ENCODE peak calls at places on chromosomes 5 and 9, in six cellular contexts. L is transverse colon, R is MM.1S, W is fibroblast of lung, Z is HCT116, P is lung. X is an unnamed sample. For H3K9me3, the result is how much of the 10 kb centered on the place peaks cover.

GRCh38 chr9:27485158-27485557 is 38.9 kb upstream of the IFNK start:
- DNase-seq in W (no peak), L (no peak), R (peak), P (no peak), Z (no peak), X (no peak)

GRCh38 chr9:108869092-108869725 is 7.1 kb downstream of the ACTL7A start:
- DNase-seq in Z (peak), L (no peak), R (no peak), W (peak), P (no peak), X (no peak)

GRCh38 chr5:159912033-159912800 is 4.1 kb upstream of the ADRA1B start:
- DNase-seq in P (peak), L (peak), W (peak), R (no peak), Z (no peak), X (peak)

GRCh38 chr5:114101153-114101552 is 260.7 kb upstream of the KCNN2 start:
- DNase-seq in P (no peak), Z (peak), W (peak), L (no peak), R (peak), X (peak)

GRCh38 chr5:72517961-72518690 is 10.9 kb upstream of the ZNF366 start:
- DNase-seq in W (peak), L (peak), Z (no peak), P (peak), R (no peak), X (peak)

GRCh38 chr9:34413229-34413852 is 36.6 kb upstream of the MYORG start:
- DNase-seq in Z (no peak), P (no peak), W (peak), L (peak), R (peak), X (peak)

GRCh38 chr9:649128-650074 is 192.1 kb upstream of the DMRT1 start:
- DNase-seq in R (no peak), W (no peak), L (no peak), P (no peak), Z (no peak), X (no peak)

GRCh38 chr9:4497855-4498254 is 7.6 kb downstream of the SLC1A1 start:
- DNase-seq in L (no peak), P (no peak), W (peak), Z (no peak), R (no peak), X (no peak)

GRCh38 chr9:108434502-108434901 is 421.3 kb downstream of the ACTL7B start:
- DNase-seq in R (no peak), Z (no peak), L (no peak), P (no peak), W (peak), X (no peak)

GRCh38 chr9:129930743-129931142 is 95.5 kb downstream of the USP20 start:
- DNase-seq in L (no peak), W (no peak), P (no peak), Z (no peak), R (no peak), X (no peak)

GRCh38 chr9:69351227-69351626 is 26.2 kb downstream of the ENTREP1 start:
- DNase-seq in L (no peak), P (no peak), Z (no peak), R (no peak), W (no peak), X (no peak)

GRCh38 chr5:172583931-172584511 is 57.0 kb upstream of the NEURL1B start:
- DNase-seq in P (no peak), R (no peak), W (no peak), L (no peak), Z (no peak), X (peak)

GRCh38 chr5:94174748-94175411 is 433.5 kb upstream of the POU5F2 start:
- DNase-seq in P (no peak), Z (no peak), L (no peak), W (peak), R (no peak), X (no peak)

GRCh38 chr5:14102666-14103065 is 40.5 kb upstream of the TRIO start:
- DNase-seq in W (no peak), R (no peak), Z (no peak), P (no peak), L (no peak), X (no peak)

GRCh38 chr5:73390989-73391388 is 57.6 kb downstream of the FOXD1 start:
- DNase-seq in P (no peak), Z (no peak), L (no peak), W (no peak), R (no peak), X (no peak)

GRCh38 chr9:121201045-121201737 is 478 bp downstream of the RAB14 start:
- DNase-seq in W (peak), Z (no peak), P (peak), L (peak), R (peak), X (peak)

GRCh38 chr9:107874591-107875374 is 385.2 kb upstream of the KLF4 start:
- DNase-seq in W (no peak), R (peak), P (no peak), L (no peak), Z (no peak), X (no peak)

GRCh38 chr9:127347831-127348699 is 48.9 kb upstream of the SLC2A8 start:
- DNase-seq in P (no peak), L (no peak), Z (no peak), R (no peak), W (peak), X (peak)

GRCh38 chr5:62969409-62970120 is 390.9 kb downstream of the LRRC70 start:
- DNase-seq in L (no peak), Z (no peak), R (no peak), P (no peak), W (no peak), X (no peak)

GRCh38 chr5:125486634-125487033 is 740.2 kb upstream of the ZNF608 start:
- DNase-seq in R (no peak), P (no peak), L (no peak), Z (no peak), W (peak), X (no peak)

GRCh38 chr9:27861887-27862286 is 288.6 kb upstream of the C9orf72 start:
- DNase-seq in Z (no peak), P (no peak), L (no peak), W (peak), R (peak), X (no peak)

GRCh38 chr5:122163151-122164069 is 34.1 kb downstream of the ZNF474 start:
- DNase-seq in P (no peak), W (peak), L (no peak), Z (no peak), R (no peak), X (no peak)

GRCh38 chr9:124010665-124011321 is 775 bp upstream of the LHX2 start:
- DNase-seq in W (peak), Z (no peak), L (no peak), R (no peak), P (no peak), X (no peak)

GRCh38 chr5:54756796-54757402 is 228.5 kb downstream of the ESM1 start:
- DNase-seq in W (peak), L (no peak), Z (no peak), R (no peak), P (no peak), X (no peak)

GRCh38 chr9:121596515-121596914 is 54.9 kb upstream of the DAB2IP start:
- DNase-seq in R (no peak), L (no peak), Z (no peak), P (no peak), W (peak), X (no peak)

GRCh38 chr9:138047469-138048040 is 170.0 kb downstream of the CACNA1B start:
- DNase-seq in P (no peak), L (no peak), R (no peak), Z (no peak), W (no peak), X (no peak)
- H3K9me3 ChIP-seq in P (under half), L (under half), R (under half), Z (under half), W (under half), X (under half)

DNA sequence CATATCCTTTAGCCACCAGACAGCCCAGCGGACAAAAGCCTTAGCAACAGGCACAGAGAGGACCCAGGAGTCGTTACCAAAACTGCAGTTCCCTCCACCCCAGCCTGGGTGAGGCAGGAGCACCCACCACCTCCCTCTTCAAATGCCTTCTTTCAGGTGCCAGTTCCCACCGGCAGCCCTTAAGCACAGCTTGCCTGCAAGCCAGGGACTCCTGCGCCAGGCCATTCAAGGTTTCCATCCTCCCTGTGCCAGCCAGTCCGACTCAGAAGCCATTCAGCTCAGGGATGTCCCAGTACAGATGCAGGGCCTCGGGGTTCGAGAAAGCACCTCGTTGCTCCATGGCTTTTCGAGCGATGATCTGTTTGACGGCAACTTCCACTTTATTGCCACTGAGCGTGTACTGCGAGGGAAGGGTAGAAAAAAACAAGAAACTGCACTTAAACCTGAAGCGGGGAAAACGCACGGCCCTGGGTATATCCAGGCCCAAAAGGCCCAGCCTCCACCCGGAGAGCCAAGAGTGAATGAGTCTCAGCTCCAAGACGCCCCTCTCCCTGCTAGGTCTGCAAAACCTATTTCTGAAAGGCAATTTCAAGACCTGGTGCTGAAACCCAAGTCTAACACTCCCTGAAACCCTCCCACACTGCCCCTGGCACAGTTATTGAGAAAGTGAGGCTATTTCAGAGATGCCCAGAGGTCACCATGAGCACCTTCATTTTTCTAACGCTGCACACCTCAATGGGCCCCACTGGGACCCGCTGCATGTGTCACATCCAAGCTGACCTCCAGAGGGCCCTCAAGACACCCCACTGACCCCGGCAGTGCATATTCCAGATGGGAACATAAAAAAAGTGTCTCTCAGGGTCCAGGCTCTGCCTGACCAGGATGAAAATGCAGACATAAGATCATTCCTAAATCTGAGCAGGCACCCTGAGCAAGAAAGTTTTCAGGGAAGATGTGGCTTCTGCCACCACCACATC is 36.8 kb upstream of the ZNF354A start:
- DNase-seq in W (no peak), R (no peak), L (no peak), P (no peak), Z (no peak), X (no peak)
- TF ChIP-seq CTCF in W (no peak), R (no peak), L (no peak), P (no peak), Z (peak), X (no peak)

GRCh38 chr9:103902263-103902662 is 191.8 kb upstream of the SMC2 start:
- DNase-seq in Z (no peak), P (no peak), R (peak), W (no peak), L (no peak), X (no peak)
- H3K9me3 ChIP-seq in Z (under half), P (under half), R (under half), W (under half), L (under half), X (under half)

GRCh38 chr5:181223729-181224389 is 778 bp downstream of the TRIM41 start:
- DNase-seq in Z (no peak), L (no peak), W (peak), R (no peak), P (no peak), X (peak)

GRCh38 chr5:181221792-181222629 is 1.1 kb upstream of the TRIM41 start:
- DNase-seq in P (peak), R (peak), Z (peak), L (peak), W (peak), X (peak)

GRCh38 chr5:181222630-181223040 is 446 bp upstream of the TRIM41 start:
- DNase-seq in Z (no peak), L (no peak), W (no peak), P (no peak), R (no peak), X (no peak)

GRCh38 chr5:181224390-181225234 is 1.5 kb downstream of the TRIM41 start:
- DNase-seq in Z (no peak), W (no peak), L (peak), R (no peak), P (no peak), X (no peak)

DNA sequence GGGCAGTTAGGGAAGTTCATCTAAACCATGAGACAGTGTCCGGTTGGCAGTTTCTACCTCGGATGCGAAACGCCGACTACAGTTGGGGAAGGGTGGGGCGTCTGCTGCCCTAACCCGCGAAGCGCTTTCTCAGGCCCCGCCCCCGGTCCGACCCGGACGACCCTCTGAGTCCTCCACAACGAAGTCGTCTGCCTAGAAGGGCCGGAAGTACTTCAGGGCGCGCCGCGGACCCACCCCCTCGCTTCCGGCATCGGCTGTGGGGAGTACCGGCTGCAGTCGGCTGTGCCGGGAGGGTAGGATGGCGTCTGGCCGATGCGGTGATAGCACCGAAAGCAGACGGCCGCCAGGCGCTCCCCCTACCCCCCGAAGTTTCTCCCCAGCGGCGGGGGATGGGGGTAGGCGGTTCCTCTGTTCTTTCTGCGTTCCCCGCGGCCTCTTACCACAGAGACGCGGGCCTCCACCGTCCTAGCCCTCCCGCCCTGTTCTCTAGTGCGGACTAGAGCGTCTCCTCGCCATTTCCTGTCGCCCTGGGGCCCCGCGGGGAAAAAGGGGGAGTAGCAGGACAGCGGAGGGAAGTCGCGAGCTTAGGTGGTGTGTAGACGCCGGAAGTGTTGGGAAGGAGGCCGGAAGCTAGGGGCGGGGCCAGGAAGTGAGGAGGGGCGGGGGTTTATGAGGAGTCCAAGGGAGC is at the start of gene TRIM41:
- DNase-seq in Z (peak), L (peak), R (peak), W (peak), P (peak), X (peak)
- TF ChIP-seq CTCF in Z (no peak), L (peak), R (peak), W (no peak), P (no peak), X (no peak)

DNA sequence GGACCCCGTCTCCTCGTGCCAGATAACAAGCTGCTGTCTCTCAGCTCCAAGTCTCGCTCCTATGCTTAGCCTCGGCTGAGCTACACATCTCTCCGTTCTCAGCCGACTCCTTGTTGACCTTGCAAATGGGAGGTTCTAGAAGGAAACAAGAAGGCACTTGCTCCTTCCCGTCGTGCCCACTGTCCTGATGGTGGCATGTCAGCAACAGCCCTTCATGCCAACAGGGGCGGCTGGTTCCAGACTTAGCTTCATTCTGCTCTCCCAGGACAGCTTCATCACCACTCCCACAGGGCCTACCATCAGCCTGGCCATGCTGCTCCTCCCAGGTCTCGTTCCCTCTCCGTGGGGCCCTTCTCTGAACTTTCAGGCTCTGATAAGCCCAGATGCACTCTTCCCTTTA is 13.0 kb upstream of the RASGEF1C start:
- DNase-seq in Z (no peak), P (no peak), L (no peak), W (no peak), R (no peak), X (no peak)
- H3K9me3 ChIP-seq in Z (under half), P (under half), L (under half), W (under half), R (under half), X (under half)

GRCh38 chr9:36935332-36935731 is 98.7 kb downstream of the PAX5 start:
- DNase-seq in Z (no peak), P (no peak), R (no peak), W (no peak), L (no peak), X (no peak)
- TF ChIP-seq CTCF in Z (no peak), P (no peak), R (no peak), W (no peak), L (no peak), X (no peak)

DNA sequence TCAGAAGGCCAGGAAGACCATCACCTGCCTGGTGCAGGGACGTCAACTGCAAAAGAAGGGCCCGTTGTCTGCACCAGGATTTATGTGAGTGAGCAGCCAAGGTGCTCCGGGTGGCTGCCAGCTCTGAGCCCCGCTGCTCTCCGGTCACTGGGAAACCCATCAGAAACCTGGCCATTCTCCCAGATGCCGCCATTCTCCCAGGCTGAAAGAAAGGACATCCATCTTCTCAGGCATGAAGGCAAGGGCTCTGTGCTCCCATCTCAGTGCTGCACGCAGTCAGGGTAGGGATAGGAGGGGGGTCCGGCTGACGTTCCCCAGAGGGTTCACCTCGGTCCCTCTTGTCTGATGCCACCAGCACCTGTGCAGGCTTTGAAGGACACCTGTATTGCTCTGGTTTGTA is 158.4 kb downstream of the ERCC6L2 start:
- DNase-seq in W (no peak), P (no peak), Z (no peak), R (no peak), L (no peak), X (no peak)
- H3K9me3 ChIP-seq in W (under half), P (under half), Z (under half), R (under half), L (under half), X (under half)

DNA sequence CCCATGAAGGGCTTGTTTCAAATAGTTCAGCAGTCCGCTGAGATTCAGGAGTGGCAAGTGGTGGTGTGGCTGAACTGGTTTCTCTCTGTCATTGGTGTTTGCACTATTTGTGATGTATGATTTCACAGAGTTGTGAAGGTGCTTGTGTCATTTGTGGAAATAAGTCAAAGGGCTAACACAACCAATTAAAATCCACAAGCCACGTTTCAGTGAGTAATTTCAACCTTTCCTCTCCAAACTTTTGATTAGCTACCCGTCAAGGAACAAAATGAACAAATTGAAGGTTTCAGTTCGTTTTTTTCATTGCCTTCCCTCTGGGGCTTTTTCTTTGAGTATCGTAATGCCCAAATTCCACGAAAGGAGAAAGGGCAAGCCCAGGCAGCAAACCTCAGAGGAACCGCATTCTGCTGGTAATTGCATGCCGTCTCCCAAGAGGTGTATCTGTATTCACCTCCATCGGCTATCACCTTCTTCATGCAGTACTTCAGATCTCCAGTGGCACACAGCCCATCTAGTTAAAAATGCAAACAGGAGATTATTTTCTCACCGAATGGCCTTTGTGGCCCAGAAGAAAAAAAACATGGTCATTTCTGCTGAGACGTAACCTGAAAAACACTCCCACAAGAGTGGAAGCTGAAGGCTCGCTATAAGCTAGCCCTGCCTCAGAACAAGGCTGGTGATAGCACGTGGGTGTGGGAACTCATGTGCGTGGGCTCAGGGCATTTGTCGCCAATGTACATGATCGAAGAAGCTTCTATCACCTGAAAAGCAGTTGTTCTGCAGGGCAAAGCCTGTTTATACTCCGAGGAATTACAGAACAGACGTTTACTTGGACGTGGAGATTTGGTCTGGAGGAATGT is 197.1 kb downstream of the NR3C1 start:
- DNase-seq in W (no peak), Z (no peak), P (no peak), R (no peak), L (no peak), X (no peak)
- TF ChIP-seq CTCF in W (no peak), Z (no peak), P (no peak), R (no peak), L (no peak), X (no peak)

GRCh38 chr9:40925149-40925548 is 203.3 kb downstream of the FOXD4L6 start:
- DNase-seq in R (no peak), W (no peak), P (no peak), Z (no peak), L (no peak), X (no peak)
- H3K9me3 ChIP-seq in R (under half), W (under half), P (half or more), Z (under half), L (half or more), X (under half)